ENCODE peak calls at places on chromosome 3, in four cellular contexts. J, X, N and W are unnamed samples.

GRCh38 chr3:159146856-159147255 is 345.0 kb downstream of the MFSD1 start:
- DNase-seq in X (no peak), J (no peak), N (no peak), W (no peak)

GRCh38 chr3:187551419-187551818 is 118.8 kb downstream of the SST start:
- DNase-seq in J (no peak), X (no peak), N (no peak), W (no peak)

GRCh38 chr3:183924543-183924942 is 39.9 kb upstream of the PARL start:
- DNase-seq in X (no peak), J (no peak), N (no peak), W (no peak)

GRCh38 chr3:13309004-13309403 is 111.1 kb downstream of the NUP210 start:
- DNase-seq in X (no peak), J (peak; percentile 2), N (no peak), W (no peak)

GRCh38 chr3:39753361-39753760 is 56.0 kb upstream of the MYRIP start:
- DNase-seq in J (no peak), X (no peak), N (no peak), W (no peak)

GRCh38 chr3:159453036-159453435 is 535.6 kb upstream of the IL12A start:
- DNase-seq in X (no peak), J (no peak), N (no peak), W (no peak)

GRCh38 chr3:190443257-190443656 is 6.4 kb downstream of the TMEM207 start:
- DNase-seq in N (no peak), X (no peak), J (no peak), W (no peak)

GRCh38 chr3:30752961-30753360 is 141.5 kb downstream of the GADL1 start:
- DNase-seq in X (no peak), N (no peak), J (peak; percentile 36), W (no peak)

GRCh38 chr3:149369991-149370866 is 7.2 kb downstream of the TM4SF1 start:
- DNase-seq in X (no peak), N (no peak), J (no peak), W (no peak)

GRCh38 chr3:158911586-158911985 is 109.7 kb downstream of the MFSD1 start:
- DNase-seq in N (no peak), J (no peak), X (no peak), W (no peak)

GRCh38 chr3:2024037-2024436 is 74.6 kb upstream of the CNTN4 start:
- DNase-seq in J (no peak), X (no peak), N (no peak), W (no peak)